ENCODE peak calls at places on chromosome 1, in six cellular contexts. P is HFF-Myc, B is GM23338, V is progenitor cell of endocrine pancreas, I is endothelial cell, O is fibroblast of lung. X is an unnamed sample.

GRCh38 chr1:59375321-59376220 is 78.7 kb downstream of the FGGY start:
- DNase-seq in P (peak; percentile 98), V (no peak), O (peak; percentile 100), B (no peak), I (no peak), X (peak; percentile 87)

GRCh38 chr1:33433509-33434362 is 2.8 kb upstream of the PHC2 start:
- DNase-seq in I (no peak), P (peak; percentile 100), O (peak; percentile 99), B (no peak), V (no peak), X (peak; percentile 100)

GRCh38 chr1:193434319-193434718 is 247.9 kb upstream of the B3GALT2 start:
- DNase-seq in P (no peak), O (peak; percentile 60), V (no peak), B (no peak), I (no peak), X (no peak)

GRCh38 chr1:243508303-243508713 is 252.5 kb downstream of the SDCCAG8 start:
- DNase-seq in P (no peak), B (no peak), I (no peak), V (no peak), O (no peak), X (no peak)

GRCh38 chr1:170533331-170533730 is 1.4 kb downstream of the GORAB start:
- DNase-seq in V (no peak), I (no peak), P (no peak), O (peak; percentile 72), B (no peak), X (no peak)

GRCh38 chr1:3459940-3460652 is 5.6 kb downstream of the ARHGEF16 start:
- DNase-seq in O (no peak), P (no peak), V (no peak), I (no peak), B (no peak), X (no peak)

GRCh38 chr1:228336308-228337030 is 70.2 kb downstream of the TRIM11 start:
- DNase-seq in O (no peak), I (no peak), P (no peak), V (no peak), B (no peak), X (no peak)

GRCh38 chr1:66335859-66336640 is 197.9 kb upstream of the SGIP1 start:
- DNase-seq in V (no peak), B (peak; percentile 38), I (peak; percentile 57), P (no peak), O (no peak), X (peak; percentile 60)

GRCh38 chr1:1318131-1318652 is 6.3 kb downstream of the INTS11 start:
- DNase-seq in P (peak; percentile 94), I (no peak), O (peak; percentile 94), V (no peak), B (peak; percentile 37), X (peak; percentile 94)

GRCh38 chr1:35707253-35708178 is 11.2 kb downstream of the C1orf216 start:
- DNase-seq in P (no peak), I (peak; percentile 44), O (peak; percentile 30), V (peak; percentile 64), B (peak; percentile 87), X (no peak)

GRCh38 chr1:214764502-214764901 is 161.5 kb downstream of the CENPF start:
- DNase-seq in B (no peak), I (no peak), O (no peak), P (no peak), V (no peak), X (no peak)

GRCh38 chr1:52632732-52633290 is at the start of gene SHISAL2A:
- DNase-seq in O (peak; percentile 43), I (peak; percentile 55), B (peak; percentile 84), V (peak; percentile 34), P (no peak), X (no peak)

GRCh38 chr1:153778051-153778823 is 3.0 kb downstream of the SLC27A3 start:
- DNase-seq in B (no peak), O (no peak), P (no peak), V (no peak), I (no peak), X (no peak)

GRCh38 chr1:170071378-170071777 is 3.1 kb downstream of the KIFAP3 start:
- DNase-seq in P (no peak), V (no peak), I (no peak), O (no peak), B (no peak), X (no peak)

GRCh38 chr1:6962956-6963915 is 178.0 kb downstream of the CAMTA1 start:
- DNase-seq in O (peak; percentile 18), I (peak; percentile 92), P (no peak), V (peak; percentile 52), B (peak; percentile 99), X (no peak)

GRCh38 chr1:94743866-94744265 is 76.3 kb upstream of the SLC44A3 start:
- DNase-seq in O (peak; percentile 16), B (no peak), P (peak; percentile 91), V (no peak), I (no peak), X (no peak)

GRCh38 chr1:82091729-82092128 is 291.0 kb downstream of the ADGRL2 start:
- DNase-seq in I (no peak), P (no peak), B (peak; percentile 23), V (no peak), O (no peak), X (peak; percentile 4)

GRCh38 chr1:13710097-13710496 is 10.1 kb downstream of the PRDM2 start:
- DNase-seq in P (no peak), B (no peak), V (no peak), O (no peak), I (no peak), X (no peak)

GRCh38 chr1:181062800-181063428 is 25.6 kb upstream of the IER5 start:
- DNase-seq in P (peak; percentile 52), O (no peak), V (no peak), I (no peak), B (no peak), X (no peak)

GRCh38 chr1:37808369-37809319 is 636 bp upstream of the YRDC start:
- DNase-seq in P (no peak), V (peak; percentile 62), I (peak; percentile 75), O (peak; percentile 79), B (peak; percentile 59), X (peak; percentile 67)

GRCh38 chr1:110035236-110035752 is 870 bp downstream of the STRIP1 start:
- DNase-seq in V (no peak), I (no peak), P (no peak), B (peak; percentile 72), O (peak; percentile 46), X (no peak)

GRCh38 chr1:211695135-211695816 is 19.9 kb upstream of the NEK2 start:
- DNase-seq in O (no peak), I (no peak), V (no peak), B (no peak), P (no peak), X (no peak)

GRCh38 chr1:207750901-207751300 is 953 bp upstream of the CD46 start:
- DNase-seq in I (no peak), B (no peak), O (no peak), V (no peak), P (no peak), X (peak; percentile 22)

GRCh38 chr1:174398246-174398645 is 49.5 kb upstream of the GPR52 start:
- DNase-seq in O (peak; percentile 93), P (peak; percentile 16), V (no peak), I (no peak), B (no peak), X (no peak)

GRCh38 chr1:51567653-51568052 is 48.6 kb upstream of the EPS15 start:
- DNase-seq in V (no peak), B (no peak), O (peak; percentile 96), P (no peak), I (no peak), X (peak; percentile 85)

GRCh38 chr1:51572365-51572764 is 44.5 kb upstream of the OSBPL9 start:
- DNase-seq in O (no peak), P (no peak), V (no peak), B (no peak), I (no peak), X (no peak)

GRCh38 chr1:51568231-51568935 is 48.5 kb upstream of the OSBPL9 start:
- DNase-seq in O (no peak), B (no peak), P (no peak), V (no peak), I (no peak), X (no peak)

GRCh38 chr1:51570063-51570720 is 46.7 kb upstream of the OSBPL9 start:
- DNase-seq in V (no peak), B (no peak), I (no peak), P (no peak), O (no peak), X (no peak)

GRCh38 chr1:51569284-51570062 is 47.4 kb upstream of the OSBPL9 start:
- DNase-seq in O (peak; percentile 90), P (peak; percentile 46), I (no peak), B (peak; percentile 38), V (no peak), X (peak; percentile 93)
- TF ChIP-seq CTCF in O (peak; percentile 15), P (no peak), I (no peak), B (no peak), V (no peak), X (peak; percentile 16)

GRCh38 chr1:168365719-168366474 is 85.2 kb downstream of the TBX19 start:
- DNase-seq in O (no peak), P (no peak), I (no peak), V (no peak), B (peak; percentile 44), X (no peak)
- TF ChIP-seq CTCF in O (no peak), P (no peak), I (peak; percentile 11), V (peak; percentile 39), B (peak; percentile 22), X (peak; percentile 10)

GRCh38 chr1:160618763-160619274 is 28.0 kb downstream of the SLAMF1 start:
- DNase-seq in I (no peak), O (no peak), B (peak; percentile 56), P (no peak), V (no peak), X (no peak)
- TF ChIP-seq CTCF in I (peak; percentile 55), O (peak; percentile 19), B (peak; percentile 67), P (peak; percentile 46), V (peak; percentile 40), X (peak; percentile 45)

DNA sequence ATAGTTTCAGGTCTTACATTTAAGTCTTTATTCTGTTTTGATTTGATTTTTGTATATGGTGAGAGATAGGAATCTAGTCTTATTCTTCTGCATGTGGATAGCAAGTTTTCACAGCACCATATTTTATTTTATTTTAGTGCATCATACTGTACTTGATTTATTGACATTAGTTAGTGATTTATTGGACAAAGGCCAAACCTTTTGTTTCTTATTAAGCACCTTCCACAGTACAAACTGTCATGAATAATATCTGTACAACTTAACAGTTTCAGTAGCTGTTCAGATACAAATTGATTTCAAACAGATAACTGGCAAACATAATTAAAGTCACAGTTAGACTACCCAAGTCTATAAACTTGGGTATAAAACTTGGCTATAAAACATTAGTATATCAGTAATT is 15.8 kb downstream of the CD1D start:
- DNase-seq in V (no peak), O (no peak), I (no peak), B (no peak), P (no peak), X (no peak)
- TF ChIP-seq CTCF in V (no peak), O (no peak), I (no peak), B (no peak), P (no peak), X (no peak)

GRCh38 chr1:76867342-76868130 is at the start of gene ST6GALNAC5:
- DNase-seq in O (peak; percentile 50), B (peak; percentile 82), P (no peak), V (peak; percentile 15), I (peak; percentile 44), X (no peak)
- TF ChIP-seq CTCF in O (no peak), B (no peak), P (no peak), V (peak; percentile 27), I (no peak), X (no peak)